ENCODE peak calls at places on chromosome 19, in eight cellular contexts. M is Peyer's patch, I is right lobe of liver, A is IMR-90, D is body of pancreas, F is K562, S is uterus, N is stomach. H is an unnamed sample. For H3K36me3, the result is how much of the 10 kb centered on the place peaks cover.

GRCh38 chr19:7904074-7905020 is 670 bp downstream of the MAP2K7 start:
- DNase-seq in M (peak), I (peak), A (no peak), D (peak), F (peak), S (peak), N (no peak), H (no peak)

GRCh38 chr19:48874309-48875135 is 2.3 kb downstream of the PPP1R15A start:
- DNase-seq in M (peak), I (no peak), A (peak), D (peak), F (peak), S (peak), N (peak), H (no peak)

GRCh38 chr19:32976223-32976805 is 4.3 kb downstream of the FAAP24 start:
- DNase-seq in M (peak), I (peak), A (peak), D (peak), F (peak), S (peak), N (peak), H (no peak)

GRCh38 chr19:40614595-40615411 is 13.6 kb downstream of the LTBP4 start:
- DNase-seq in M (peak), I (no peak), A (peak), D (peak), F (peak), S (peak), N (peak), H (peak)

GRCh38 chr19:18419195-18419698 is at the start of gene SSBP4:
- DNase-seq in M (peak), I (peak), A (peak), D (peak), F (peak), S (peak), N (peak), H (no peak)

GRCh38 chr19:2048959-2049740 is 1.9 kb downstream of the MKNK2 start:
- DNase-seq in M (no peak), I (peak), A (no peak), D (peak), F (no peak), S (no peak), N (no peak), H (no peak)

GRCh38 chr19:7831452-7831851 is 1.4 kb downstream of the EVI5L start:
- DNase-seq in M (no peak), I (peak), A (peak), D (no peak), F (peak), S (no peak), N (peak), H (no peak)

GRCh38 chr19:10419646-10420443 is 493 bp upstream of the PDE4A start:
- DNase-seq in M (no peak), I (no peak), A (peak), D (no peak), F (peak), S (no peak), N (no peak), H (no peak)

GRCh38 chr19:2533686-2534085 is 57.8 kb downstream of the GADD45B start:
- DNase-seq in M (no peak), I (no peak), A (no peak), D (no peak), F (no peak), S (no peak), N (no peak), H (no peak)

GRCh38 chr19:10694706-10695105 is 6.5 kb upstream of the QTRT1 start:
- DNase-seq in M (no peak), I (no peak), A (no peak), D (no peak), F (no peak), S (no peak), N (no peak), H (no peak)

GRCh38 chr19:38769635-38770211 is 3.6 kb downstream of the LGALS7 start:
- DNase-seq in M (peak), I (peak), A (peak), D (peak), F (peak), S (peak), N (peak), H (peak)

GRCh38 chr19:861099-861755 is 1.8 kb downstream of the CFD start:
- DNase-seq in M (no peak), I (peak), A (no peak), D (no peak), F (no peak), S (no peak), N (no peak), H (no peak)

GRCh38 chr19:50972795-50973376 is 3.5 kb upstream of the KLK6 start:
- DNase-seq in M (no peak), I (no peak), A (no peak), D (no peak), F (no peak), S (no peak), N (no peak), H (no peak)

GRCh38 chr19:19444694-19445155 is 39.2 kb downstream of the GATAD2A start:
- DNase-seq in M (peak), I (no peak), A (peak), D (no peak), F (no peak), S (no peak), N (peak), H (no peak)

GRCh38 chr19:12722566-12723382 is 958 bp downstream of the TNPO2 start:
- DNase-seq in M (peak), I (peak), A (peak), D (peak), F (peak), S (peak), N (peak), H (peak)

GRCh38 chr19:46404884-46405658 is 8.3 kb downstream of the CCDC8 start:
- DNase-seq in M (no peak), I (no peak), A (no peak), D (no peak), F (peak), S (peak), N (no peak), H (no peak)

GRCh38 chr19:38922482-38922881 is 8.1 kb downstream of the SARS2 start:
- DNase-seq in M (no peak), I (no peak), A (no peak), D (no peak), F (peak), S (no peak), N (no peak), H (no peak)

GRCh38 chr19:5003781-5004180 is 34.9 kb downstream of the KDM4B start:
- DNase-seq in M (no peak), I (no peak), A (no peak), D (no peak), F (no peak), S (no peak), N (no peak), H (no peak)

GRCh38 chr19:57241181-57241580 is 749 bp downstream of the ZNF805 start:
- DNase-seq in M (no peak), I (no peak), A (peak), D (no peak), F (no peak), S (no peak), N (no peak), H (no peak)

GRCh38 chr19:5515737-5516136 is 52.0 kb downstream of the TINCR start:
- DNase-seq in M (no peak), I (no peak), A (no peak), D (no peak), F (peak), S (no peak), N (no peak), H (no peak)

GRCh38 chr19:29003641-29004409 is 209.1 kb downstream of the UQCRFS1 start:
- DNase-seq in M (no peak), I (no peak), A (no peak), D (no peak), F (no peak), S (no peak), N (no peak), H (no peak)

GRCh38 chr19:50712833-50713232 is 6.8 kb downstream of the SHANK1 start:
- DNase-seq in M (no peak), I (no peak), A (no peak), D (no peak), F (no peak), S (no peak), N (no peak), H (no peak)

GRCh38 chr19:44943801-44944249 is 1.8 kb downstream of the APOC4 start:
- DNase-seq in M (peak), I (peak), A (no peak), D (no peak), F (peak), S (no peak), N (peak), H (no peak)

GRCh38 chr19:17719730-17720486 is 628 bp downstream of the MAP1S start:
- DNase-seq in M (no peak), I (no peak), A (no peak), D (peak), F (peak), S (no peak), N (peak), H (no peak)

GRCh38 chr19:12793290-12794195 is 2.3 kb downstream of the JUNB start:
- DNase-seq in M (peak), I (peak), A (peak), D (peak), F (peak), S (peak), N (peak), H (peak)

GRCh38 chr19:36771275-36772231 is 1.1 kb downstream of the ZNF850 start:
- DNase-seq in M (peak), I (peak), A (peak), D (peak), F (peak), S (peak), N (peak), H (no peak)

GRCh38 chr19:38162632-38163031 is 61.4 kb downstream of the DPF1 start:
- DNase-seq in M (no peak), I (no peak), A (no peak), D (no peak), F (no peak), S (no peak), N (no peak), H (no peak)

GRCh38 chr19:52231154-52231565 is 38.2 kb upstream of the ZNF766 start:
- DNase-seq in M (no peak), I (no peak), A (peak), D (no peak), F (no peak), S (no peak), N (no peak), H (no peak)

GRCh38 chr19:19758164-19758563 is 25.3 kb upstream of the ZNF14 start:
- DNase-seq in M (no peak), I (no peak), A (no peak), D (no peak), F (peak), S (no peak), N (no peak), H (no peak)

GRCh38 chr19:50252111-50252886 is 48.9 kb downstream of the MYH14 start:
- DNase-seq in M (peak), I (no peak), A (no peak), D (no peak), F (peak), S (no peak), N (no peak), H (no peak)

GRCh38 chr19:2661615-2662014 is 40.9 kb downstream of the GNG7 start:
- DNase-seq in M (no peak), I (no peak), A (no peak), D (no peak), F (no peak), S (no peak), N (no peak), H (no peak)

GRCh38 chr19:6271721-6272410 is 7.9 kb downstream of the MLLT1 start:
- DNase-seq in M (peak), I (peak), A (peak), D (peak), F (peak), S (peak), N (peak), H (no peak)

DNA sequence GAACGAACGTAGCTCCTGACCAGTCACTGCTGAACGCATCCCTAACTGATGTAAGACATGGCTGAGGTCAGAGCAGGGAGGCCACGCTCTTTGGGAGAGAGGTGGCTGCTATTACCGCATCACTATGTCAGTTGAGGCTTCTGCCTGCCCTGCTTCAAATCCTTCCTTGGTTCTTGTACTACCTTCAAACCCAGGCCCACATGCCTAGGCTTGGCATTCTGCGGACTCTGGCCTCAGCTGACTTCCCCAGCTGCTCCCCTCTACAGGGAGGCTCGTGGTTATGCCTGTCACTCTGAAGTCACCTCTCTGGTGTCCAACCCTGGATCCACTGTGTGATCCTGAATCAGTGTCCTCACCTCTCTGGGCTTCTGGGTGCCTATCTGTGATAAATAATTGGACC is 14.8 kb upstream of the MEIS3 start:
- DNase-seq in M (no peak), I (no peak), A (no peak), D (no peak), F (no peak), S (no peak), N (no peak), H (no peak)
- TF ChIP-seq POLR2A in M (no peak), I (no peak), A (no peak), D (no peak), F (no peak), S (no peak), N (no peak), H (no peak)

GRCh38 chr19:24055548-24055947 is 31.4 kb upstream of the ZNF254 start:
- DNase-seq in M (no peak), I (no peak), A (no peak), D (no peak), F (no peak), S (no peak), N (no peak), H (no peak)
- H3K36me3 ChIP-seq in M (under half), I (under half), A (under half), D (under half), F (under half), S (under half), N (half or more), H (half or more)

DNA sequence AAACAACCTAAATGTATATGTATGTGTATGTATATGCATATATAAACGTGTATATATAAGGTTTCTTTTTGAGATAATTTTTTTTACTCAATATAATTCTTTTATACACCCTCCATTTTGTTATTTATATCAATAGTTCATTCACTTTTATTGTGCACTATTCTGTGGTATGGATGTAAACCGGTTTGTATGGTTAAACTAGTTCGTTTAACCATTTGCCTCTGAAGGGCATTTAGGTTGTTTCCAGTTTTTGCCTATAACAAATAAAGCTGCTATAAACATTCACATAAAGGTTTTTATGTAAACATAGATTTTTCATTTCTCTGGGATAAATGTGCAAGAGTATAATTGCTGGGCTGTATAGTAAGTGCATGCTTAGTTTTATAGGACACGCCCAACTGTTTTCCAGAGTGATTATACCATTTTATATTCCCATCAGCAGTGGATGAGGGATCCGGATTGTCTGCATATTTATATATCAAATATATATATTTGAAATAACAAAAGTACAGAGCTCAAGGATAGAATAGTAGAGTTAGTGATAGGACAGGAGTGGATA is 380.3 kb downstream of the TSHZ3 start:
- DNase-seq in M (no peak), I (no peak), A (no peak), D (no peak), F (no peak), S (no peak), N (no peak), H (no peak)
- TF ChIP-seq POLR2A in M (no peak), I (no peak), A (no peak), D (no peak), F (no peak), S (no peak), N (no peak), H (no peak)

GRCh38 chr19:35731779-35732405 is 10.4 kb downstream of the IGFLR1 start:
- DNase-seq in M (no peak), I (no peak), A (no peak), D (no peak), F (no peak), S (no peak), N (no peak), H (no peak)
- H3K36me3 ChIP-seq in M (half or more), I (under half), A (half or more), D (half or more), F (half or more), S (under half), N (half or more), H (half or more)

H was measured in esophagus squamous epithelium.